ENCODE peak calls at places on chromosomes 4 and X, in eight cellular contexts. One of them, this sample, is unnamed.

GRCh38 chr4:921830-922331 is 10.2 kb downstream of the GAK start:
- DNase-seq in neural crest cell: no peak
- DNase-seq in heart left ventricle: no peak
- DNase-seq in foreskin keratinocyte: no peak
- DNase-seq in NCI-H2081: no peak
- DNase-seq in stimulated activated naive CD8-positive, alpha-beta T cell treated with anti-CD3 and anti-CD28 coated beads, Interleukin-15, amount 100 ng/mL, for 72 hours: peak; percentile 46
- DNase-seq in HTR-8/SVneo: no peak
- DNase-seq in stimulated activated CD8-positive, alpha-beta memory T cell treated with anti-CD3 and anti-CD28 coated beads, Interleukin-4, amount 100 ng/mL, for 1 hour: no peak
- DNase-seq in this sample: no peak

GRCh38 chr4:168183717-168184571 is 91.6 kb downstream of the ANXA10 start:
- DNase-seq in neural crest cell: no peak
- DNase-seq in heart left ventricle: no peak
- DNase-seq in foreskin keratinocyte: no peak
- DNase-seq in NCI-H2081: peak; percentile 1
- DNase-seq in stimulated activated naive CD8-positive, alpha-beta T cell treated with anti-CD3 and anti-CD28 coated beads, Interleukin-15, amount 100 ng/mL, for 72 hours: no peak
- DNase-seq in HTR-8/SVneo: peak; percentile 37
- DNase-seq in stimulated activated CD8-positive, alpha-beta memory T cell treated with anti-CD3 and anti-CD28 coated beads, Interleukin-4, amount 100 ng/mL, for 1 hour: no peak
- DNase-seq in this sample: no peak

GRCh38 chrX:114049063-114049462 is 534.8 kb upstream of the HTR2C start:
- DNase-seq in neural crest cell: no peak
- DNase-seq in heart left ventricle: no peak
- DNase-seq in foreskin keratinocyte: no peak
- DNase-seq in NCI-H2081: no peak
- DNase-seq in stimulated activated naive CD8-positive, alpha-beta T cell treated with anti-CD3 and anti-CD28 coated beads, Interleukin-15, amount 100 ng/mL, for 72 hours: no peak
- DNase-seq in HTR-8/SVneo: no peak
- DNase-seq in stimulated activated CD8-positive, alpha-beta memory T cell treated with anti-CD3 and anti-CD28 coated beads, Interleukin-4, amount 100 ng/mL, for 1 hour: no peak
- DNase-seq in this sample: no peak

GRCh38 chr4:42501624-42502401 is 104.5 kb downstream of the SHISA3 start:
- DNase-seq in neural crest cell: no peak
- DNase-seq in heart left ventricle: no peak
- DNase-seq in foreskin keratinocyte: no peak
- DNase-seq in NCI-H2081: no peak
- DNase-seq in stimulated activated naive CD8-positive, alpha-beta T cell treated with anti-CD3 and anti-CD28 coated beads, Interleukin-15, amount 100 ng/mL, for 72 hours: no peak
- DNase-seq in HTR-8/SVneo: no peak
- DNase-seq in stimulated activated CD8-positive, alpha-beta memory T cell treated with anti-CD3 and anti-CD28 coated beads, Interleukin-4, amount 100 ng/mL, for 1 hour: no peak
- DNase-seq in this sample: no peak

GRCh38 chrX:84219551-84219950 is 31.6 kb upstream of the RPS6KA6 start:
- DNase-seq in neural crest cell: no peak
- DNase-seq in heart left ventricle: no peak
- DNase-seq in foreskin keratinocyte: peak; percentile 23
- DNase-seq in NCI-H2081: no peak
- DNase-seq in stimulated activated naive CD8-positive, alpha-beta T cell treated with anti-CD3 and anti-CD28 coated beads, Interleukin-15, amount 100 ng/mL, for 72 hours: no peak
- DNase-seq in HTR-8/SVneo: no peak
- DNase-seq in stimulated activated CD8-positive, alpha-beta memory T cell treated with anti-CD3 and anti-CD28 coated beads, Interleukin-4, amount 100 ng/mL, for 1 hour: no peak
- DNase-seq in this sample: no peak

GRCh38 chr4:183118141-183118540 is 19.1 kb downstream of the WWC2 start:
- DNase-seq in neural crest cell: no peak
- DNase-seq in heart left ventricle: no peak
- DNase-seq in foreskin keratinocyte: no peak
- DNase-seq in NCI-H2081: no peak
- DNase-seq in stimulated activated naive CD8-positive, alpha-beta T cell treated with anti-CD3 and anti-CD28 coated beads, Interleukin-15, amount 100 ng/mL, for 72 hours: no peak
- DNase-seq in HTR-8/SVneo: no peak
- DNase-seq in stimulated activated CD8-positive, alpha-beta memory T cell treated with anti-CD3 and anti-CD28 coated beads, Interleukin-4, amount 100 ng/mL, for 1 hour: no peak
- DNase-seq in this sample: no peak

GRCh38 chrX:39331062-39331704 is 529.9 kb downstream of the MID1IP1 start:
- DNase-seq in neural crest cell: no peak
- DNase-seq in heart left ventricle: no peak
- DNase-seq in foreskin keratinocyte: no peak
- DNase-seq in NCI-H2081: no peak
- DNase-seq in stimulated activated naive CD8-positive, alpha-beta T cell treated with anti-CD3 and anti-CD28 coated beads, Interleukin-15, amount 100 ng/mL, for 72 hours: peak; percentile 69
- DNase-seq in HTR-8/SVneo: no peak
- DNase-seq in stimulated activated CD8-positive, alpha-beta memory T cell treated with anti-CD3 and anti-CD28 coated beads, Interleukin-4, amount 100 ng/mL, for 1 hour: no peak
- DNase-seq in this sample: no peak

GRCh38 chrX:152245231-152245630 is 106.9 kb upstream of the MAGEA10 start:
- DNase-seq in neural crest cell: no peak
- DNase-seq in heart left ventricle: no peak
- DNase-seq in foreskin keratinocyte: peak; percentile 23
- DNase-seq in NCI-H2081: no peak
- DNase-seq in stimulated activated naive CD8-positive, alpha-beta T cell treated with anti-CD3 and anti-CD28 coated beads, Interleukin-15, amount 100 ng/mL, for 72 hours: no peak
- DNase-seq in HTR-8/SVneo: peak; percentile 0
- DNase-seq in stimulated activated CD8-positive, alpha-beta memory T cell treated with anti-CD3 and anti-CD28 coated beads, Interleukin-4, amount 100 ng/mL, for 1 hour: no peak
- DNase-seq in this sample: no peak

GRCh38 chr4:4182835-4183568 is 43.7 kb downstream of the OTOP1 start:
- DNase-seq in neural crest cell: peak; percentile 57
- DNase-seq in heart left ventricle: no peak
- DNase-seq in foreskin keratinocyte: no peak
- DNase-seq in NCI-H2081: no peak
- DNase-seq in stimulated activated naive CD8-positive, alpha-beta T cell treated with anti-CD3 and anti-CD28 coated beads, Interleukin-15, amount 100 ng/mL, for 72 hours: peak; percentile 40
- DNase-seq in HTR-8/SVneo: peak; percentile 20
- DNase-seq in stimulated activated CD8-positive, alpha-beta memory T cell treated with anti-CD3 and anti-CD28 coated beads, Interleukin-4, amount 100 ng/mL, for 1 hour: no peak
- DNase-seq in this sample: no peak

GRCh38 chr4:124768596-124768995 is 56.1 kb upstream of the ANKRD50 start:
- DNase-seq in neural crest cell: no peak
- DNase-seq in heart left ventricle: no peak
- DNase-seq in foreskin keratinocyte: no peak
- DNase-seq in NCI-H2081: no peak
- DNase-seq in stimulated activated naive CD8-positive, alpha-beta T cell treated with anti-CD3 and anti-CD28 coated beads, Interleukin-15, amount 100 ng/mL, for 72 hours: no peak
- DNase-seq in HTR-8/SVneo: no peak
- DNase-seq in stimulated activated CD8-positive, alpha-beta memory T cell treated with anti-CD3 and anti-CD28 coated beads, Interleukin-4, amount 100 ng/mL, for 1 hour: no peak
- DNase-seq in this sample: no peak

GRCh38 chr4:123921339-123921738 is 524.7 kb downstream of the SPRY1 start:
- DNase-seq in neural crest cell: no peak
- DNase-seq in heart left ventricle: no peak
- DNase-seq in foreskin keratinocyte: no peak
- DNase-seq in NCI-H2081: no peak
- DNase-seq in stimulated activated naive CD8-positive, alpha-beta T cell treated with anti-CD3 and anti-CD28 coated beads, Interleukin-15, amount 100 ng/mL, for 72 hours: no peak
- DNase-seq in HTR-8/SVneo: no peak
- DNase-seq in stimulated activated CD8-positive, alpha-beta memory T cell treated with anti-CD3 and anti-CD28 coated beads, Interleukin-4, amount 100 ng/mL, for 1 hour: no peak
- DNase-seq in this sample: no peak

GRCh38 chrX:77628294-77629025 is 157.6 kb downstream of the ATRX start:
- DNase-seq in neural crest cell: no peak
- DNase-seq in heart left ventricle: no peak
- DNase-seq in foreskin keratinocyte: no peak
- DNase-seq in NCI-H2081: no peak
- DNase-seq in stimulated activated naive CD8-positive, alpha-beta T cell treated with anti-CD3 and anti-CD28 coated beads, Interleukin-15, amount 100 ng/mL, for 72 hours: no peak
- DNase-seq in HTR-8/SVneo: no peak
- DNase-seq in stimulated activated CD8-positive, alpha-beta memory T cell treated with anti-CD3 and anti-CD28 coated beads, Interleukin-4, amount 100 ng/mL, for 1 hour: no peak
- DNase-seq in this sample: no peak

GRCh38 chrX:141220342-141221008 is 21.8 kb downstream of the SPANXC start:
- DNase-seq in neural crest cell: no peak
- DNase-seq in heart left ventricle: no peak
- DNase-seq in foreskin keratinocyte: peak; percentile 42
- DNase-seq in NCI-H2081: no peak
- DNase-seq in stimulated activated naive CD8-positive, alpha-beta T cell treated with anti-CD3 and anti-CD28 coated beads, Interleukin-15, amount 100 ng/mL, for 72 hours: no peak
- DNase-seq in HTR-8/SVneo: peak; percentile 4
- DNase-seq in stimulated activated CD8-positive, alpha-beta memory T cell treated with anti-CD3 and anti-CD28 coated beads, Interleukin-4, amount 100 ng/mL, for 1 hour: no peak
- DNase-seq in this sample: no peak

GRCh38 chrX:78514852-78515251 is 144.3 kb downstream of the RTL3 start:
- DNase-seq in neural crest cell: no peak
- DNase-seq in heart left ventricle: no peak
- DNase-seq in foreskin keratinocyte: peak; percentile 79
- DNase-seq in NCI-H2081: no peak
- DNase-seq in stimulated activated naive CD8-positive, alpha-beta T cell treated with anti-CD3 and anti-CD28 coated beads, Interleukin-15, amount 100 ng/mL, for 72 hours: peak; percentile 11
- DNase-seq in HTR-8/SVneo: no peak
- DNase-seq in stimulated activated CD8-positive, alpha-beta memory T cell treated with anti-CD3 and anti-CD28 coated beads, Interleukin-4, amount 100 ng/mL, for 1 hour: no peak
- DNase-seq in this sample: no peak

GRCh38 chr4:8238061-8238511 is 31.5 kb upstream of the HTRA3 start:
- DNase-seq in neural crest cell: no peak
- DNase-seq in heart left ventricle: no peak
- DNase-seq in foreskin keratinocyte: no peak
- DNase-seq in NCI-H2081: no peak
- DNase-seq in stimulated activated naive CD8-positive, alpha-beta T cell treated with anti-CD3 and anti-CD28 coated beads, Interleukin-15, amount 100 ng/mL, for 72 hours: no peak
- DNase-seq in HTR-8/SVneo: no peak
- DNase-seq in stimulated activated CD8-positive, alpha-beta memory T cell treated with anti-CD3 and anti-CD28 coated beads, Interleukin-4, amount 100 ng/mL, for 1 hour: no peak
- DNase-seq in this sample: no peak

GRCh38 chr4:150769235-150769634 is 187.3 kb downstream of the MAB21L2 start:
- DNase-seq in neural crest cell: no peak
- DNase-seq in heart left ventricle: no peak
- DNase-seq in foreskin keratinocyte: peak; percentile 18
- DNase-seq in NCI-H2081: no peak
- DNase-seq in stimulated activated naive CD8-positive, alpha-beta T cell treated with anti-CD3 and anti-CD28 coated beads, Interleukin-15, amount 100 ng/mL, for 72 hours: no peak
- DNase-seq in HTR-8/SVneo: peak; percentile 33
- DNase-seq in stimulated activated CD8-positive, alpha-beta memory T cell treated with anti-CD3 and anti-CD28 coated beads, Interleukin-4, amount 100 ng/mL, for 1 hour: no peak
- DNase-seq in this sample: no peak

GRCh38 chrX:136711147-136711546 is 63.2 kb downstream of the CD40LG start:
- DNase-seq in neural crest cell: no peak
- DNase-seq in heart left ventricle: peak; percentile 32
- DNase-seq in foreskin keratinocyte: no peak
- DNase-seq in NCI-H2081: no peak
- DNase-seq in stimulated activated naive CD8-positive, alpha-beta T cell treated with anti-CD3 and anti-CD28 coated beads, Interleukin-15, amount 100 ng/mL, for 72 hours: no peak
- DNase-seq in HTR-8/SVneo: peak; percentile 5
- DNase-seq in stimulated activated CD8-positive, alpha-beta memory T cell treated with anti-CD3 and anti-CD28 coated beads, Interleukin-4, amount 100 ng/mL, for 1 hour: no peak
- DNase-seq in this sample: no peak

GRCh38 chr4:14196141-14196540 is 568.6 kb upstream of the BOD1L1 start:
- DNase-seq in neural crest cell: peak; percentile 62
- DNase-seq in heart left ventricle: peak; percentile 43
- DNase-seq in foreskin keratinocyte: peak; percentile 7
- DNase-seq in NCI-H2081: no peak
- DNase-seq in stimulated activated naive CD8-positive, alpha-beta T cell treated with anti-CD3 and anti-CD28 coated beads, Interleukin-15, amount 100 ng/mL, for 72 hours: no peak
- DNase-seq in HTR-8/SVneo: peak; percentile 9
- DNase-seq in stimulated activated CD8-positive, alpha-beta memory T cell treated with anti-CD3 and anti-CD28 coated beads, Interleukin-4, amount 100 ng/mL, for 1 hour: no peak
- DNase-seq in this sample: no peak

GRCh38 chr4:152936446-152937279 is 540 bp downstream of the FHDC1 start:
- DNase-seq in neural crest cell: peak; percentile 30
- DNase-seq in heart left ventricle: peak; percentile 25
- DNase-seq in foreskin keratinocyte: peak; percentile 19
- DNase-seq in NCI-H2081: no peak
- DNase-seq in stimulated activated naive CD8-positive, alpha-beta T cell treated with anti-CD3 and anti-CD28 coated beads, Interleukin-15, amount 100 ng/mL, for 72 hours: peak; percentile 21
- DNase-seq in HTR-8/SVneo: no peak
- DNase-seq in stimulated activated CD8-positive, alpha-beta memory T cell treated with anti-CD3 and anti-CD28 coated beads, Interleukin-4, amount 100 ng/mL, for 1 hour: no peak
- DNase-seq in this sample: no peak

GRCh38 chrX:134338527-134338926 is 101.5 kb downstream of the CCDC160 start:
- DNase-seq in neural crest cell: no peak
- DNase-seq in heart left ventricle: no peak
- DNase-seq in foreskin keratinocyte: no peak
- DNase-seq in NCI-H2081: no peak
- DNase-seq in stimulated activated naive CD8-positive, alpha-beta T cell treated with anti-CD3 and anti-CD28 coated beads, Interleukin-15, amount 100 ng/mL, for 72 hours: peak; percentile 27
- DNase-seq in HTR-8/SVneo: no peak
- DNase-seq in stimulated activated CD8-positive, alpha-beta memory T cell treated with anti-CD3 and anti-CD28 coated beads, Interleukin-4, amount 100 ng/mL, for 1 hour: no peak
- DNase-seq in this sample: no peak

GRCh38 chrX:9832811-9833210 is 46.6 kb downstream of the SHROOM2 start:
- DNase-seq in neural crest cell: no peak
- DNase-seq in heart left ventricle: no peak
- DNase-seq in foreskin keratinocyte: no peak
- DNase-seq in NCI-H2081: no peak
- DNase-seq in stimulated activated naive CD8-positive, alpha-beta T cell treated with anti-CD3 and anti-CD28 coated beads, Interleukin-15, amount 100 ng/mL, for 72 hours: no peak
- DNase-seq in HTR-8/SVneo: no peak
- DNase-seq in stimulated activated CD8-positive, alpha-beta memory T cell treated with anti-CD3 and anti-CD28 coated beads, Interleukin-4, amount 100 ng/mL, for 1 hour: no peak
- DNase-seq in this sample: no peak

GRCh38 chr4:163748474-163748873 is 254.0 kb downstream of the TMA16 start:
- DNase-seq in neural crest cell: no peak
- DNase-seq in heart left ventricle: no peak
- DNase-seq in foreskin keratinocyte: peak; percentile 34
- DNase-seq in NCI-H2081: peak; percentile 70
- DNase-seq in stimulated activated naive CD8-positive, alpha-beta T cell treated with anti-CD3 and anti-CD28 coated beads, Interleukin-15, amount 100 ng/mL, for 72 hours: no peak
- DNase-seq in HTR-8/SVneo: peak; percentile 3
- DNase-seq in stimulated activated CD8-positive, alpha-beta memory T cell treated with anti-CD3 and anti-CD28 coated beads, Interleukin-4, amount 100 ng/mL, for 1 hour: no peak
- DNase-seq in this sample: no peak

GRCh38 chr4:99087887-99088484 is 602 bp downstream of the ADH5 start:
- DNase-seq in neural crest cell: peak; percentile 26
- DNase-seq in heart left ventricle: peak; percentile 61
- DNase-seq in foreskin keratinocyte: peak; percentile 31
- DNase-seq in NCI-H2081: no peak
- DNase-seq in stimulated activated naive CD8-positive, alpha-beta T cell treated with anti-CD3 and anti-CD28 coated beads, Interleukin-15, amount 100 ng/mL, for 72 hours: peak; percentile 23
- DNase-seq in HTR-8/SVneo: peak; percentile 6
- DNase-seq in stimulated activated CD8-positive, alpha-beta memory T cell treated with anti-CD3 and anti-CD28 coated beads, Interleukin-4, amount 100 ng/mL, for 1 hour: no peak
- DNase-seq in this sample: no peak

GRCh38 chrX:39896951-39897740 is 200.6 kb downstream of the BCOR start:
- DNase-seq in neural crest cell: no peak
- DNase-seq in heart left ventricle: peak; percentile 35
- DNase-seq in foreskin keratinocyte: peak; percentile 63
- DNase-seq in NCI-H2081: no peak
- DNase-seq in stimulated activated naive CD8-positive, alpha-beta T cell treated with anti-CD3 and anti-CD28 coated beads, Interleukin-15, amount 100 ng/mL, for 72 hours: no peak
- DNase-seq in HTR-8/SVneo: peak; percentile 69
- DNase-seq in stimulated activated CD8-positive, alpha-beta memory T cell treated with anti-CD3 and anti-CD28 coated beads, Interleukin-4, amount 100 ng/mL, for 1 hour: no peak
- DNase-seq in this sample: no peak

GRCh38 chr4:72569719-72570235 is 756 bp upstream of the ADAMTS3 start:
- DNase-seq in neural crest cell: no peak
- DNase-seq in heart left ventricle: no peak
- DNase-seq in foreskin keratinocyte: no peak
- DNase-seq in NCI-H2081: no peak
- DNase-seq in stimulated activated naive CD8-positive, alpha-beta T cell treated with anti-CD3 and anti-CD28 coated beads, Interleukin-15, amount 100 ng/mL, for 72 hours: no peak
- DNase-seq in HTR-8/SVneo: no peak
- DNase-seq in stimulated activated CD8-positive, alpha-beta memory T cell treated with anti-CD3 and anti-CD28 coated beads, Interleukin-4, amount 100 ng/mL, for 1 hour: no peak
- DNase-seq in this sample: no peak

GRCh38 chrX:72620550-72621145 is 48.0 kb upstream of the HDAC8 start:
- DNase-seq in neural crest cell: no peak
- DNase-seq in heart left ventricle: peak; percentile 17
- DNase-seq in foreskin keratinocyte: peak; percentile 45
- DNase-seq in NCI-H2081: no peak
- DNase-seq in stimulated activated naive CD8-positive, alpha-beta T cell treated with anti-CD3 and anti-CD28 coated beads, Interleukin-15, amount 100 ng/mL, for 72 hours: peak; percentile 13
- DNase-seq in HTR-8/SVneo: peak; percentile 79
- DNase-seq in stimulated activated CD8-positive, alpha-beta memory T cell treated with anti-CD3 and anti-CD28 coated beads, Interleukin-4, amount 100 ng/mL, for 1 hour: no peak
- DNase-seq in this sample: no peak

GRCh38 chr4:100841911-100842310 is 324.1 kb upstream of the EMCN start:
- DNase-seq in neural crest cell: no peak
- DNase-seq in heart left ventricle: no peak
- DNase-seq in foreskin keratinocyte: no peak
- DNase-seq in NCI-H2081: no peak
- DNase-seq in stimulated activated naive CD8-positive, alpha-beta T cell treated with anti-CD3 and anti-CD28 coated beads, Interleukin-15, amount 100 ng/mL, for 72 hours: no peak
- DNase-seq in HTR-8/SVneo: no peak
- DNase-seq in stimulated activated CD8-positive, alpha-beta memory T cell treated with anti-CD3 and anti-CD28 coated beads, Interleukin-4, amount 100 ng/mL, for 1 hour: no peak
- DNase-seq in this sample: no peak

GRCh38 chr4:72974694-72975487 is 94.6 kb downstream of the COX18 start:
- DNase-seq in neural crest cell: no peak
- DNase-seq in heart left ventricle: no peak
- DNase-seq in foreskin keratinocyte: peak; percentile 30
- DNase-seq in NCI-H2081: peak; percentile 15
- DNase-seq in stimulated activated naive CD8-positive, alpha-beta T cell treated with anti-CD3 and anti-CD28 coated beads, Interleukin-15, amount 100 ng/mL, for 72 hours: no peak
- DNase-seq in HTR-8/SVneo: peak; percentile 8
- DNase-seq in stimulated activated CD8-positive, alpha-beta memory T cell treated with anti-CD3 and anti-CD28 coated beads, Interleukin-4, amount 100 ng/mL, for 1 hour: no peak
- DNase-seq in this sample: no peak